ENCODE peak calls at places on chromosomes 16 and 17, in eight cellular contexts. G is GM23338; C is heart left ventricle; V is lower lobe of right lung; E is H1; Y is ovary; O is CD8-positive, alpha-beta T cell; B is thoracic aorta. H is an unnamed sample.

GRCh38 chr17:43406676-43407645 is 8.2 kb downstream of the ARL4D start:
- DNase-seq in V (no peak), Y (no peak), E (no peak), O (no peak), B (no peak), G (peak; percentile 30), C (no peak), H (no peak)

GRCh38 chr17:35930211-35931065 is at the start of gene RDM1:
- DNase-seq in C (peak; percentile 61), E (peak; percentile 73), V (peak; percentile 61), G (peak; percentile 96), O (peak; percentile 73), B (no peak), Y (peak; percentile 43), H (peak; percentile 65)

GRCh38 chr16:88058817-88059216 is 107.6 kb downstream of the BANP start:
- DNase-seq in B (no peak), G (no peak), E (no peak), C (peak; percentile 23), V (no peak), O (no peak), Y (no peak), H (no peak)

GRCh38 chr17:18356624-18357023 is 6.7 kb downstream of the SHMT1 start:
- DNase-seq in G (no peak), B (no peak), Y (no peak), V (no peak), E (no peak), O (no peak), C (peak; percentile 54), H (no peak)

GRCh38 chr17:21194688-21195087 is 19.3 kb downstream of the TMEM11 start:
- DNase-seq in C (peak; percentile 77), O (no peak), Y (peak; percentile 74), E (no peak), G (no peak), B (no peak), V (no peak), H (peak; percentile 52)

GRCh38 chr17:18963126-18964017 is 11.4 kb downstream of the SLC5A10 start:
- DNase-seq in B (no peak), C (no peak), G (no peak), E (no peak), O (no peak), V (no peak), Y (no peak), H (no peak)

GRCh38 chr16:24851700-24852099 is 5.9 kb downstream of the SLC5A11 start:
- DNase-seq in O (no peak), V (no peak), Y (no peak), C (no peak), E (no peak), G (no peak), B (no peak), H (no peak)

GRCh38 chr16:53372942-53373871 is 61.1 kb upstream of the RBL2 start:
- DNase-seq in E (peak; percentile 38), V (peak; percentile 84), Y (no peak), B (no peak), C (no peak), O (peak; percentile 84), G (peak; percentile 91), H (no peak)

GRCh38 chr16:87233928-87234327 is 83.3 kb downstream of the C16orf95 start:
- DNase-seq in O (no peak), V (no peak), Y (no peak), E (no peak), G (peak; percentile 48), C (no peak), B (no peak), H (no peak)

GRCh38 chr17:51601622-51602261 is 341.4 kb downstream of the UTP18 start:
- DNase-seq in Y (no peak), G (no peak), C (no peak), V (no peak), E (no peak), B (no peak), O (no peak), H (no peak)

GRCh38 chr16:3951861-3952332 is 71.4 kb upstream of the CREBBP start:
- DNase-seq in G (no peak), V (no peak), E (no peak), C (no peak), Y (no peak), B (no peak), O (no peak), H (no peak)

GRCh38 chr17:6536566-6537065 is 19.7 kb downstream of the PITPNM3 start:
- DNase-seq in E (no peak), G (no peak), B (no peak), Y (no peak), V (no peak), C (no peak), O (no peak), H (no peak)

GRCh38 chr16:87457724-87458423 is 35.0 kb downstream of the ZCCHC14 start:
- DNase-seq in C (no peak), Y (no peak), O (no peak), V (no peak), B (no peak), E (peak; percentile 39), G (no peak), H (no peak)

GRCh38 chr16:24700549-24701392 is 28.7 kb upstream of the TNRC6A start:
- DNase-seq in V (peak; percentile 46), C (peak; percentile 81), G (peak; percentile 64), B (peak; percentile 85), E (peak; percentile 58), Y (peak; percentile 70), O (no peak), H (peak; percentile 48)

GRCh38 chr17:1762906-1763829 is 1.3 kb downstream of the SERPINF1 start:
- DNase-seq in E (no peak), O (no peak), V (no peak), C (peak; percentile 77), Y (peak; percentile 78), G (peak; percentile 34), B (no peak), H (peak; percentile 50)

GRCh38 chr16:2194852-2195315 is 1.5 kb downstream of the CASKIN1 start:
- DNase-seq in V (no peak), C (no peak), B (no peak), Y (no peak), E (no peak), O (peak; percentile 56), G (peak; percentile 89), H (no peak)

GRCh38 chr17:31841850-31842415 is 17.1 kb downstream of the COPRS start:
- DNase-seq in E (no peak), Y (no peak), B (no peak), V (no peak), O (no peak), G (no peak), C (no peak), H (no peak)

GRCh38 chr17:39079836-39080235 is 71.6 kb downstream of the PLXDC1 start:
- DNase-seq in V (no peak), O (no peak), G (no peak), Y (no peak), C (no peak), B (no peak), E (no peak), H (no peak)
- H3K4me3 ChIP-seq in V (no peak overlapping the region), O (no peak overlapping the region), G (no peak overlapping the region), Y (no peak overlapping the region), C (no peak overlapping the region), B (no peak overlapping the region), E (no peak overlapping the region), H (no peak overlapping the region)

GRCh38 chr17:47742319-47743181 is 9.5 kb downstream of the TBX21 start:
- DNase-seq in B (no peak), G (peak; percentile 83), C (no peak), V (no peak), O (peak; percentile 52), E (no peak), Y (peak; percentile 28), H (no peak)

GRCh38 chr17:47741109-47741792 is 8.2 kb downstream of the TBX21 start:
- DNase-seq in G (no peak), V (no peak), O (no peak), Y (no peak), C (no peak), B (no peak), E (no peak), H (no peak)

GRCh38 chr17:47741793-47742145 is 8.7 kb downstream of the TBX21 start:
- DNase-seq in C (no peak), O (no peak), G (no peak), E (no peak), B (no peak), Y (no peak), V (no peak), H (no peak)

GRCh38 chr17:47745037-47745380 is 12.0 kb downstream of the TBX21 start:
- DNase-seq in E (no peak), V (no peak), C (no peak), Y (no peak), G (peak; percentile 39), O (no peak), B (no peak), H (no peak)

GRCh38 chr17:47744168-47745036 is 11.4 kb downstream of the TBX21 start:
- DNase-seq in V (no peak), O (no peak), C (no peak), E (no peak), Y (no peak), B (no peak), G (no peak), H (no peak)
- H3K4me1 ChIP-seq in V (no peaks in the 10 kb centered on the region), O (peaks cover 15% of the 10 kb centered on the region), C (no peaks in the 10 kb centered on the region), E (peaks cover 3% of the 10 kb centered on the region), Y (no peaks in the 10 kb centered on the region), B (no peaks in the 10 kb centered on the region), G (no peaks in the 10 kb centered on the region), H (no peaks in the 10 kb centered on the region)

GRCh38 chr17:46266656-46267544 is 28.0 kb upstream of the LRRC37A start:
- DNase-seq in V (peak; percentile 90), O (peak; percentile 85), C (peak; percentile 90), B (no peak), Y (peak; percentile 83), G (peak; percentile 95), E (no peak), H (peak; percentile 85)

GRCh38 chr17:46264456-46265198 is 30.3 kb upstream of the LRRC37A start:
- DNase-seq in E (no peak), B (no peak), Y (no peak), C (no peak), O (peak; percentile 34), G (peak; percentile 65), V (no peak), H (no peak)

DNA sequence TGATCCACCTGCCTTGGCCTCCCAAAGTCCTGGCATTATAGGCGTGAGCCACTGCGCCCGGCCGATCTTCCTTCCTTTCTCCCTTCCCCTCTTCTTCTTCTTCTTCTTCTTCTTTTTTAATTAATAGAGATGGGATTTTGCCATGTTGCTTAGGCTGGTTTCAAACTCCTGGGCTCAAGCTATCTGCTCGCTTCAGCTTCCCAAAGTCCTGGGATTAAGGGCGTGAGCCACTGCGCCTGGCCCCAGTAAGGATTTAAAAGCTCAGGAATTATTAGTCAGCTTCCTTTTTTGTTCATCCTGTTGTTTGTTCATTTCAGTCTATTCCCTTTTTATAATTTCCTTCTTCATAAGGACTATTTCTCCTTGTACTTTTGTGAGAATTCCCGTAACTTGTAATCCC is 32.7 kb upstream of the LRRC37A start:
- DNase-seq in G (no peak), V (no peak), E (no peak), Y (no peak), C (no peak), B (no peak), O (no peak), H (no peak)
- TF ChIP-seq CTCF in G (no peak), V (no peak), E (no peak), Y (no peak), C (no peak), B (no peak), O (no peak), H (no peak)

DNA sequence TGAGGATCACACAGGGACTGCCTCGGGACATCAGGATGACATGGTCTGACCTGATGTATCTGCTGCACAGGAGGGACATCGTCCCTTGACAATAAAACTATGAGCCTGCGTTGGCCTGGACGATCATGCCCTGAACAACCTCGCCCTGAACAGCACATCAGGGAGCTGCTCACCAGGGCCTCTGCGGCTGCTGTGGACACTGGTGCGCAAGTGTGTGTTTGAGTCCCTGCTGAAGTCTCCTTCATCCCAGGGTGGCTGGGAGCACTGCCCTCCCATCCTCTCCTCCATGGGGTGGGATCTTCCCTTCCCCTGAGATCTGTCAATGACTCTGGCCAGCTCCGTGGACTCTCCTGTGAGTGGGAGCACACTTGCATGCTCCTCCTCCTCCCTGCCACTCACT is 257.8 kb downstream of the RBFOX3 start:
- DNase-seq in V (no peak), O (no peak), G (no peak), Y (no peak), E (no peak), C (no peak), B (no peak), H (no peak)
- H3K4me3 ChIP-seq in V (no peak overlapping the region), O (no peak overlapping the region), G (no peak overlapping the region), Y (no peak overlapping the region), E (no peak overlapping the region), C (no peak overlapping the region), B (no peak overlapping the region), H (no peak overlapping the region)